ENCODE peak calls at places on chromosomes 1 and 21, in nine cellular contexts. One of them, this sample, is unnamed.
A peak's percentile ranks its signal among the peaks of the same experiment; 100 is the strongest.

GRCh38 chr1:180360333-180361075 is 130.4 kb downstream of the LHX4 start:
- DNase-seq in thyroid gland: no peak
- DNase-seq in anterior cingulate cortex: no peak
- DNase-seq in CD4-positive, alpha-beta T cell: no peak
- DNase-seq in CD8-positive, alpha-beta T cell: no peak
- DNase-seq in foreskin keratinocyte: peak; percentile 38
- DNase-seq in substantia nigra: no peak
- DNase-seq in stimulated activated CD4-positive, alpha-beta T cell treated with anti-CD3 and anti-CD28 coated beads, Interleukin-1b, Interleukin-23, amount 100 ng/mL, for 24 hours: no peak
- DNase-seq in HT1080: peak; percentile 54
- DNase-seq in this sample: peak; percentile 40

GRCh38 chr21:42199488-42200463 is 19.2 kb upstream of the ABCG1 start:
- DNase-seq in CD4-positive, alpha-beta T cell: no peak
- DNase-seq in stimulated activated CD4-positive, alpha-beta T cell treated with anti-CD3 and anti-CD28 coated beads, Interleukin-1b, Interleukin-23, amount 100 ng/mL, for 24 hours: no peak
- DNase-seq in anterior cingulate cortex: no peak
- DNase-seq in HT1080: peak; percentile 53
- DNase-seq in foreskin keratinocyte: peak; percentile 53
- DNase-seq in CD8-positive, alpha-beta T cell: no peak
- DNase-seq in substantia nigra: no peak
- DNase-seq in thyroid gland: no peak
- DNase-seq in this sample: peak; percentile 31

GRCh38 chr1:30038134-30039025 is 685.0 kb downstream of the MATN1 start:
- DNase-seq in HT1080: no peak
- DNase-seq in CD4-positive, alpha-beta T cell: no peak
- DNase-seq in anterior cingulate cortex: no peak
- DNase-seq in thyroid gland: no peak
- DNase-seq in stimulated activated CD4-positive, alpha-beta T cell treated with anti-CD3 and anti-CD28 coated beads, Interleukin-1b, Interleukin-23, amount 100 ng/mL, for 24 hours: no peak
- DNase-seq in CD8-positive, alpha-beta T cell: no peak
- DNase-seq in foreskin keratinocyte: no peak
- DNase-seq in substantia nigra: no peak
- DNase-seq in this sample: no peak

GRCh38 chr1:205812271-205812877 is 624 bp downstream of the SLC41A1 start:
- DNase-seq in substantia nigra: peak; percentile 71
- DNase-seq in stimulated activated CD4-positive, alpha-beta T cell treated with anti-CD3 and anti-CD28 coated beads, Interleukin-1b, Interleukin-23, amount 100 ng/mL, for 24 hours: no peak
- DNase-seq in CD8-positive, alpha-beta T cell: peak; percentile 5
- DNase-seq in foreskin keratinocyte: no peak
- DNase-seq in thyroid gland: peak; percentile 50
- DNase-seq in CD4-positive, alpha-beta T cell: no peak
- DNase-seq in HT1080: no peak
- DNase-seq in anterior cingulate cortex: no peak
- DNase-seq in this sample: peak; percentile 3

GRCh38 chr1:171754381-171754705 is 12.5 kb upstream of the VAMP4 start:
- DNase-seq in CD8-positive, alpha-beta T cell: no peak
- DNase-seq in thyroid gland: no peak
- DNase-seq in CD4-positive, alpha-beta T cell: no peak
- DNase-seq in anterior cingulate cortex: no peak
- DNase-seq in stimulated activated CD4-positive, alpha-beta T cell treated with anti-CD3 and anti-CD28 coated beads, Interleukin-1b, Interleukin-23, amount 100 ng/mL, for 24 hours: no peak
- DNase-seq in HT1080: peak; percentile 37
- DNase-seq in foreskin keratinocyte: peak; percentile 88
- DNase-seq in substantia nigra: no peak
- DNase-seq in this sample: no peak

GRCh38 chr1:200415693-200416593 is 6.1 kb upstream of the ZNF281 start:
- DNase-seq in HT1080: peak; percentile 93
- DNase-seq in foreskin keratinocyte: peak; percentile 95
- DNase-seq in substantia nigra: no peak
- DNase-seq in thyroid gland: peak; percentile 15
- DNase-seq in stimulated activated CD4-positive, alpha-beta T cell treated with anti-CD3 and anti-CD28 coated beads, Interleukin-1b, Interleukin-23, amount 100 ng/mL, for 24 hours: no peak
- DNase-seq in CD8-positive, alpha-beta T cell: no peak
- DNase-seq in CD4-positive, alpha-beta T cell: no peak
- DNase-seq in anterior cingulate cortex: no peak
- DNase-seq in this sample: peak; percentile 94

GRCh38 chr21:36473203-36473602 is 6.7 kb downstream of the CLDN14 start:
- DNase-seq in substantia nigra: no peak
- DNase-seq in stimulated activated CD4-positive, alpha-beta T cell treated with anti-CD3 and anti-CD28 coated beads, Interleukin-1b, Interleukin-23, amount 100 ng/mL, for 24 hours: no peak
- DNase-seq in anterior cingulate cortex: no peak
- DNase-seq in foreskin keratinocyte: no peak
- DNase-seq in thyroid gland: no peak
- DNase-seq in CD8-positive, alpha-beta T cell: no peak
- DNase-seq in HT1080: no peak
- DNase-seq in CD4-positive, alpha-beta T cell: no peak
- DNase-seq in this sample: no peak

GRCh38 chr21:45403133-45403824 is 1.7 kb upstream of the COL18A1 start:
- DNase-seq in thyroid gland: peak; percentile 1
- DNase-seq in HT1080: no peak
- DNase-seq in anterior cingulate cortex: no peak
- DNase-seq in stimulated activated CD4-positive, alpha-beta T cell treated with anti-CD3 and anti-CD28 coated beads, Interleukin-1b, Interleukin-23, amount 100 ng/mL, for 24 hours: no peak
- DNase-seq in CD8-positive, alpha-beta T cell: no peak
- DNase-seq in substantia nigra: no peak
- DNase-seq in foreskin keratinocyte: peak; percentile 81
- DNase-seq in CD4-positive, alpha-beta T cell: no peak
- DNase-seq in this sample: no peak

GRCh38 chr1:110572751-110573150 is 33.4 kb downstream of the KCNA2 start:
- DNase-seq in CD4-positive, alpha-beta T cell: no peak
- DNase-seq in stimulated activated CD4-positive, alpha-beta T cell treated with anti-CD3 and anti-CD28 coated beads, Interleukin-1b, Interleukin-23, amount 100 ng/mL, for 24 hours: no peak
- DNase-seq in CD8-positive, alpha-beta T cell: no peak
- DNase-seq in substantia nigra: no peak
- DNase-seq in thyroid gland: no peak
- DNase-seq in foreskin keratinocyte: no peak
- DNase-seq in HT1080: no peak
- DNase-seq in anterior cingulate cortex: no peak
- DNase-seq in this sample: no peak

GRCh38 chr1:219298581-219299148 is 125.0 kb downstream of the LYPLAL1 start:
- DNase-seq in HT1080: no peak
- DNase-seq in anterior cingulate cortex: no peak
- DNase-seq in CD8-positive, alpha-beta T cell: no peak
- DNase-seq in foreskin keratinocyte: no peak
- DNase-seq in stimulated activated CD4-positive, alpha-beta T cell treated with anti-CD3 and anti-CD28 coated beads, Interleukin-1b, Interleukin-23, amount 100 ng/mL, for 24 hours: no peak
- DNase-seq in CD4-positive, alpha-beta T cell: no peak
- DNase-seq in substantia nigra: no peak
- DNase-seq in thyroid gland: no peak
- DNase-seq in this sample: no peak

GRCh38 chr21:45575993-45576837 is 34.0 kb upstream of the SLC19A1 start:
- DNase-seq in stimulated activated CD4-positive, alpha-beta T cell treated with anti-CD3 and anti-CD28 coated beads, Interleukin-1b, Interleukin-23, amount 100 ng/mL, for 24 hours: no peak
- DNase-seq in substantia nigra: no peak
- DNase-seq in CD8-positive, alpha-beta T cell: no peak
- DNase-seq in thyroid gland: no peak
- DNase-seq in HT1080: no peak
- DNase-seq in anterior cingulate cortex: no peak
- DNase-seq in foreskin keratinocyte: no peak
- DNase-seq in CD4-positive, alpha-beta T cell: no peak
- DNase-seq in this sample: no peak

GRCh38 chr21:37555672-37556261 is 189.2 kb downstream of the DYRK1A start:
- DNase-seq in CD8-positive, alpha-beta T cell: no peak
- DNase-seq in substantia nigra: no peak
- DNase-seq in thyroid gland: no peak
- DNase-seq in anterior cingulate cortex: no peak
- DNase-seq in stimulated activated CD4-positive, alpha-beta T cell treated with anti-CD3 and anti-CD28 coated beads, Interleukin-1b, Interleukin-23, amount 100 ng/mL, for 24 hours: no peak
- DNase-seq in foreskin keratinocyte: no peak
- DNase-seq in HT1080: no peak
- DNase-seq in CD4-positive, alpha-beta T cell: no peak
- DNase-seq in this sample: no peak

GRCh38 chr1:184664661-184665060 is 90.0 kb downstream of the EDEM3 start:
- DNase-seq in CD8-positive, alpha-beta T cell: no peak
- DNase-seq in foreskin keratinocyte: no peak
- DNase-seq in stimulated activated CD4-positive, alpha-beta T cell treated with anti-CD3 and anti-CD28 coated beads, Interleukin-1b, Interleukin-23, amount 100 ng/mL, for 24 hours: no peak
- DNase-seq in thyroid gland: no peak
- DNase-seq in substantia nigra: no peak
- DNase-seq in anterior cingulate cortex: no peak
- DNase-seq in HT1080: no peak
- DNase-seq in CD4-positive, alpha-beta T cell: no peak
- DNase-seq in this sample: no peak

GRCh38 chr1:234781241-234782056 is 171.5 kb upstream of the IRF2BP2 start:
- DNase-seq in stimulated activated CD4-positive, alpha-beta T cell treated with anti-CD3 and anti-CD28 coated beads, Interleukin-1b, Interleukin-23, amount 100 ng/mL, for 24 hours: no peak
- DNase-seq in substantia nigra: no peak
- DNase-seq in CD4-positive, alpha-beta T cell: no peak
- DNase-seq in CD8-positive, alpha-beta T cell: no peak
- DNase-seq in foreskin keratinocyte: no peak
- DNase-seq in thyroid gland: no peak
- DNase-seq in anterior cingulate cortex: no peak
- DNase-seq in HT1080: peak; percentile 19
- DNase-seq in this sample: no peak

GRCh38 chr1:14259191-14259757 is 339.2 kb upstream of the KAZN start:
- DNase-seq in anterior cingulate cortex: peak; percentile 71
- DNase-seq in CD8-positive, alpha-beta T cell: no peak
- DNase-seq in foreskin keratinocyte: no peak
- DNase-seq in CD4-positive, alpha-beta T cell: no peak
- DNase-seq in thyroid gland: peak; percentile 26
- DNase-seq in stimulated activated CD4-positive, alpha-beta T cell treated with anti-CD3 and anti-CD28 coated beads, Interleukin-1b, Interleukin-23, amount 100 ng/mL, for 24 hours: no peak
- DNase-seq in HT1080: no peak
- DNase-seq in substantia nigra: peak; percentile 95
- DNase-seq in this sample: no peak

GRCh38 chr1:33055210-33055991 is 18.7 kb upstream of the AK2 start:
- DNase-seq in anterior cingulate cortex: peak; percentile 15
- DNase-seq in stimulated activated CD4-positive, alpha-beta T cell treated with anti-CD3 and anti-CD28 coated beads, Interleukin-1b, Interleukin-23, amount 100 ng/mL, for 24 hours: no peak
- DNase-seq in foreskin keratinocyte: peak; percentile 25
- DNase-seq in substantia nigra: peak; percentile 58
- DNase-seq in CD4-positive, alpha-beta T cell: no peak
- DNase-seq in HT1080: peak; percentile 78
- DNase-seq in thyroid gland: peak; percentile 68
- DNase-seq in CD8-positive, alpha-beta T cell: no peak
- DNase-seq in this sample: peak; percentile 54

GRCh38 chr1:20496241-20496661 is 10.2 kb upstream of the CAMK2N1 start:
- DNase-seq in thyroid gland: no peak
- DNase-seq in stimulated activated CD4-positive, alpha-beta T cell treated with anti-CD3 and anti-CD28 coated beads, Interleukin-1b, Interleukin-23, amount 100 ng/mL, for 24 hours: no peak
- DNase-seq in HT1080: peak; percentile 97
- DNase-seq in CD8-positive, alpha-beta T cell: no peak
- DNase-seq in foreskin keratinocyte: peak; percentile 99
- DNase-seq in substantia nigra: no peak
- DNase-seq in anterior cingulate cortex: no peak
- DNase-seq in CD4-positive, alpha-beta T cell: no peak
- DNase-seq in this sample: no peak

GRCh38 chr1:52676249-52676903 is 21.8 kb downstream of the COA7 start:
- DNase-seq in foreskin keratinocyte: no peak
- DNase-seq in thyroid gland: peak; percentile 42
- DNase-seq in CD8-positive, alpha-beta T cell: no peak
- DNase-seq in anterior cingulate cortex: no peak
- DNase-seq in HT1080: no peak
- DNase-seq in CD4-positive, alpha-beta T cell: no peak
- DNase-seq in stimulated activated CD4-positive, alpha-beta T cell treated with anti-CD3 and anti-CD28 coated beads, Interleukin-1b, Interleukin-23, amount 100 ng/mL, for 24 hours: no peak
- DNase-seq in substantia nigra: peak; percentile 41
- DNase-seq in this sample: no peak

GRCh38 chr1:98054367-98054701 is 133.5 kb upstream of the DPYD start:
- DNase-seq in CD4-positive, alpha-beta T cell: no peak
- DNase-seq in HT1080: no peak
- DNase-seq in anterior cingulate cortex: no peak
- DNase-seq in foreskin keratinocyte: no peak
- DNase-seq in thyroid gland: no peak
- DNase-seq in stimulated activated CD4-positive, alpha-beta T cell treated with anti-CD3 and anti-CD28 coated beads, Interleukin-1b, Interleukin-23, amount 100 ng/mL, for 24 hours: no peak
- DNase-seq in CD8-positive, alpha-beta T cell: no peak
- DNase-seq in substantia nigra: no peak
- DNase-seq in this sample: no peak

GRCh38 chr1:7395251-7395650 is 375.8 kb upstream of the VAMP3 start:
- DNase-seq in CD8-positive, alpha-beta T cell: no peak
- DNase-seq in anterior cingulate cortex: no peak
- DNase-seq in HT1080: no peak
- DNase-seq in CD4-positive, alpha-beta T cell: no peak
- DNase-seq in thyroid gland: no peak
- DNase-seq in substantia nigra: no peak
- DNase-seq in foreskin keratinocyte: no peak
- DNase-seq in stimulated activated CD4-positive, alpha-beta T cell treated with anti-CD3 and anti-CD28 coated beads, Interleukin-1b, Interleukin-23, amount 100 ng/mL, for 24 hours: no peak
- DNase-seq in this sample: no peak

GRCh38 chr21:33936221-33937038 is 20.8 kb upstream of the ATP5PO start:
- DNase-seq in thyroid gland: peak; percentile 82
- DNase-seq in CD8-positive, alpha-beta T cell: peak; percentile 66
- DNase-seq in HT1080: no peak
- DNase-seq in stimulated activated CD4-positive, alpha-beta T cell treated with anti-CD3 and anti-CD28 coated beads, Interleukin-1b, Interleukin-23, amount 100 ng/mL, for 24 hours: no peak
- DNase-seq in foreskin keratinocyte: no peak
- DNase-seq in CD4-positive, alpha-beta T cell: peak; percentile 66
- DNase-seq in anterior cingulate cortex: no peak
- DNase-seq in substantia nigra: no peak
- DNase-seq in this sample: peak; percentile 62

GRCh38 chr1:55362558-55362957 is 147.4 kb upstream of the USP24 start:
- DNase-seq in anterior cingulate cortex: no peak
- DNase-seq in stimulated activated CD4-positive, alpha-beta T cell treated with anti-CD3 and anti-CD28 coated beads, Interleukin-1b, Interleukin-23, amount 100 ng/mL, for 24 hours: no peak
- DNase-seq in thyroid gland: no peak
- DNase-seq in substantia nigra: no peak
- DNase-seq in CD4-positive, alpha-beta T cell: no peak
- DNase-seq in CD8-positive, alpha-beta T cell: no peak
- DNase-seq in HT1080: peak; percentile 72
- DNase-seq in foreskin keratinocyte: no peak
- DNase-seq in this sample: peak; percentile 83

GRCh38 chr1:234976880-234977680 is 151.6 kb downstream of the TOMM20 start:
- DNase-seq in thyroid gland: no peak
- DNase-seq in CD8-positive, alpha-beta T cell: no peak
- DNase-seq in substantia nigra: no peak
- DNase-seq in HT1080: no peak
- DNase-seq in anterior cingulate cortex: no peak
- DNase-seq in stimulated activated CD4-positive, alpha-beta T cell treated with anti-CD3 and anti-CD28 coated beads, Interleukin-1b, Interleukin-23, amount 100 ng/mL, for 24 hours: no peak
- DNase-seq in CD4-positive, alpha-beta T cell: no peak
- DNase-seq in foreskin keratinocyte: no peak
- DNase-seq in this sample: no peak

GRCh38 chr1:41274827-41275519 is 32.9 kb upstream of the SCMH1 start:
- DNase-seq in anterior cingulate cortex: no peak
- DNase-seq in HT1080: no peak
- DNase-seq in CD8-positive, alpha-beta T cell: no peak
- DNase-seq in stimulated activated CD4-positive, alpha-beta T cell treated with anti-CD3 and anti-CD28 coated beads, Interleukin-1b, Interleukin-23, amount 100 ng/mL, for 24 hours: no peak
- DNase-seq in thyroid gland: no peak
- DNase-seq in substantia nigra: no peak
- DNase-seq in foreskin keratinocyte: no peak
- DNase-seq in CD4-positive, alpha-beta T cell: no peak
- DNase-seq in this sample: no peak

GRCh38 chr1:74689800-74690696 is 16.5 kb upstream of the ERICH3 start:
- DNase-seq in CD8-positive, alpha-beta T cell: peak; percentile 4
- DNase-seq in stimulated activated CD4-positive, alpha-beta T cell treated with anti-CD3 and anti-CD28 coated beads, Interleukin-1b, Interleukin-23, amount 100 ng/mL, for 24 hours: peak; percentile 16
- DNase-seq in anterior cingulate cortex: peak; percentile 1
- DNase-seq in thyroid gland: peak; percentile 35
- DNase-seq in foreskin keratinocyte: peak; percentile 11
- DNase-seq in HT1080: peak; percentile 62
- DNase-seq in CD4-positive, alpha-beta T cell: peak; percentile 3
- DNase-seq in substantia nigra: no peak
- DNase-seq in this sample: peak; percentile 41

GRCh38 chr1:67133177-67133576 is 1.6 kb downstream of the C1orf141 start:
- DNase-seq in HT1080: no peak
- DNase-seq in anterior cingulate cortex: no peak
- DNase-seq in foreskin keratinocyte: no peak
- DNase-seq in CD4-positive, alpha-beta T cell: no peak
- DNase-seq in thyroid gland: no peak
- DNase-seq in stimulated activated CD4-positive, alpha-beta T cell treated with anti-CD3 and anti-CD28 coated beads, Interleukin-1b, Interleukin-23, amount 100 ng/mL, for 24 hours: no peak
- DNase-seq in CD8-positive, alpha-beta T cell: no peak
- DNase-seq in substantia nigra: no peak
- DNase-seq in this sample: no peak

GRCh38 chr1:10830961-10831669 is 34.7 kb upstream of the CASZ1 start:
- DNase-seq in HT1080: peak; percentile 17
- DNase-seq in thyroid gland: no peak
- DNase-seq in stimulated activated CD4-positive, alpha-beta T cell treated with anti-CD3 and anti-CD28 coated beads, Interleukin-1b, Interleukin-23, amount 100 ng/mL, for 24 hours: no peak
- DNase-seq in anterior cingulate cortex: no peak
- DNase-seq in foreskin keratinocyte: no peak
- DNase-seq in substantia nigra: no peak
- DNase-seq in CD4-positive, alpha-beta T cell: no peak
- DNase-seq in CD8-positive, alpha-beta T cell: no peak
- DNase-seq in this sample: no peak

GRCh38 chr1:44170281-44170823 is 28.9 kb upstream of the KLF18 start:
- DNase-seq in CD8-positive, alpha-beta T cell: no peak
- DNase-seq in foreskin keratinocyte: no peak
- DNase-seq in thyroid gland: no peak
- DNase-seq in CD4-positive, alpha-beta T cell: no peak
- DNase-seq in stimulated activated CD4-positive, alpha-beta T cell treated with anti-CD3 and anti-CD28 coated beads, Interleukin-1b, Interleukin-23, amount 100 ng/mL, for 24 hours: no peak
- DNase-seq in anterior cingulate cortex: no peak
- DNase-seq in HT1080: peak; percentile 13
- DNase-seq in substantia nigra: no peak
- DNase-seq in this sample: peak; percentile 50

GRCh38 chr1:46528297-46528955 is 23.0 kb downstream of the KNCN start:
- DNase-seq in stimulated activated CD4-positive, alpha-beta T cell treated with anti-CD3 and anti-CD28 coated beads, Interleukin-1b, Interleukin-23, amount 100 ng/mL, for 24 hours: no peak
- DNase-seq in foreskin keratinocyte: no peak
- DNase-seq in CD4-positive, alpha-beta T cell: no peak
- DNase-seq in thyroid gland: no peak
- DNase-seq in HT1080: peak; percentile 36
- DNase-seq in anterior cingulate cortex: no peak
- DNase-seq in substantia nigra: no peak
- DNase-seq in CD8-positive, alpha-beta T cell: no peak
- DNase-seq in this sample: no peak

GRCh38 chr1:25898223-25899015 is 7.8 kb downstream of the STMN1 start:
- DNase-seq in CD8-positive, alpha-beta T cell: no peak
- DNase-seq in substantia nigra: no peak
- DNase-seq in HT1080: no peak
- DNase-seq in stimulated activated CD4-positive, alpha-beta T cell treated with anti-CD3 and anti-CD28 coated beads, Interleukin-1b, Interleukin-23, amount 100 ng/mL, for 24 hours: no peak
- DNase-seq in CD4-positive, alpha-beta T cell: no peak
- DNase-seq in anterior cingulate cortex: no peak
- DNase-seq in foreskin keratinocyte: no peak
- DNase-seq in thyroid gland: peak; percentile 60
- DNase-seq in this sample: no peak

GRCh38 chr1:92989936-92990582 is 28.8 kb upstream of the DIPK1A start:
- DNase-seq in stimulated activated CD4-positive, alpha-beta T cell treated with anti-CD3 and anti-CD28 coated beads, Interleukin-1b, Interleukin-23, amount 100 ng/mL, for 24 hours: no peak
- DNase-seq in foreskin keratinocyte: no peak
- DNase-seq in CD4-positive, alpha-beta T cell: no peak
- DNase-seq in anterior cingulate cortex: no peak
- DNase-seq in HT1080: peak; percentile 55
- DNase-seq in thyroid gland: no peak
- DNase-seq in substantia nigra: no peak
- DNase-seq in CD8-positive, alpha-beta T cell: no peak
- DNase-seq in this sample: peak; percentile 72

This sample was measured in stromal cell of bone marrow.